ENCODE peak calls at places on chromosomes 16 and 17, in five cellular contexts. E is CD4-positive, alpha-beta memory T cell; O is breast epithelium; R is fibroblast of pulmonary artery; S is transverse colon. T is an unnamed sample.

GRCh38 chr16:85685251-85685650 is 3.5 kb downstream of the GINS2 start:
- DNase-seq in E (no peak), O (no peak), R (no peak), S (no peak), T (no peak)

GRCh38 chr17:41457656-41458055 is 9.5 kb downstream of the KRT32 start:
- DNase-seq in E (no peak), O (no peak), R (no peak), S (no peak), T (no peak)

GRCh38 chr16:89489731-89490385 is 503 bp downstream of the ANKRD11 start:
- DNase-seq in E (no peak), O (no peak), R (no peak), S (no peak), T (no peak)

GRCh38 chr17:22718689-22719088 is 1026.4 kb downstream of the KCNJ18 start:
- DNase-seq in E (no peak), O (no peak), R (no peak), S (no peak), T (no peak)

GRCh38 chr16:31718998-31719397 is 154.6 kb upstream of the ZNF267 start:
- DNase-seq in E (no peak), O (no peak), R (peak; percentile 21), S (no peak), T (no peak)

GRCh38 chr17:41530062-41531048 is 2.2 kb upstream of the KRT19 start:
- DNase-seq in E (no peak), O (no peak), R (peak; percentile 85), S (peak; percentile 58), T (no peak)

GRCh38 chr16:24775455-24775854 is 46.0 kb downstream of the TNRC6A start:
- DNase-seq in E (no peak), O (no peak), R (peak; percentile 68), S (peak; percentile 64), T (no peak)

GRCh38 chr17:77237232-77238008 is 96.7 kb downstream of the SEC14L1 start:
- DNase-seq in E (no peak), O (no peak), R (no peak), S (no peak), T (no peak)

GRCh38 chr17:36937001-36937960 is at the start of gene LHX1:
- DNase-seq in E (no peak), O (no peak), R (no peak), S (no peak), T (no peak)

GRCh38 chr16:15457390-15457789 is 23.0 kb downstream of the BMERB1 start:
- DNase-seq in E (no peak), O (no peak), R (no peak), S (no peak), T (no peak)

GRCh38 chr17:46772013-46772878 is 46.2 kb downstream of the WNT3 start:
- DNase-seq in E (no peak), O (no peak), R (no peak), S (peak; percentile 59), T (no peak)

DNA sequence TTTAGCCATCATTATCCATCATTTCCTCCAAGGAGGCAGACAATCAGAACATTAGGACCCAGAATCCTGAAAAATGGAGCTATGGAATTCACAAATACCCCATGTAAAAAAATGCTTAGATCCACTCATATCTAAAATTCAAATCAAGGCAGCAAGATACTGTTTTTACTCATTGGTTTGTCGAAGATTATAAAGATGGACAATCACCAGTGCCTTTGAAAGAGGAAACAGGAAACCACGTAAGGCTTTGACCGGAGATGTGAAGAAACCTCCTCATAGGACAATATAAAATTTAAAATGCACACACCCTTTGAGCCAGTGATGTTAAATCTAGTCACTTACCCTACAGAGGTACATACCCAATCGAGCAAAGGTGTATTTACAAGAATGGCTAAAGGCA is 130.0 kb downstream of the XYLT1 start:
- DNase-seq in E (no peak), O (no peak), R (no peak), S (no peak), T (no peak)
- H3K4me3 ChIP-seq in E (no peak overlapping the region), O (no peak overlapping the region), R (no peak overlapping the region), S (no peak overlapping the region), T (no peak overlapping the region)

GRCh38 chr16:3609895-3610697 is 1.3 kb downstream of the SLX4 start:
- DNase-seq in E (no peak), O (no peak), R (no peak), S (no peak), T (peak; percentile 15)
- H3K4me3 ChIP-seq in E (no peak overlapping the region), O (peak overlapping the region; percentile 74), R (peak overlapping the region; percentile 94), S (peak overlapping the region; percentile 94), T (peak overlapping the region; percentile 98)

DNA sequence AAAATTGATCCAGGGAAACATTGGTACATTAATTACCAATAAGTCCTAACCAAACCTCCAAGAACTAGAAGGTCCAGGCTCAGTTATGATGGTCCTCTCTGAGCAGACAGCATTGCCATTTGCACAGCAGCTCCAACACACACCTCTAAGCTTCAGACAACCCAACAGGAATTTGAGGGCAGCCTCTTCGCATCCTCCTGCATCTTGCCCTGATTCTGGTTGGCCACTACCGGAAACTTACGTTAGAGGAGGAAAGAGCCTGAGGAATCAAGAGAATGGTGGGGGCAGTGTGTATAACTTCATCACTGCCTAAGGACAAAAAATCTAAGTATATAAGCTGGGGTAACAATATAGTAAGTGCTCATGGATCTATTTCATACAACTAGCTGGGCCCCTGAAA is 15.7 kb downstream of the FAM117A start:
- DNase-seq in E (peak; percentile 62), O (no peak), R (no peak), S (no peak), T (no peak)
- H3K4me3 ChIP-seq in E (peak overlapping the region; percentile 27), O (no peak overlapping the region), R (no peak overlapping the region), S (no peak overlapping the region), T (no peak overlapping the region)

DNA sequence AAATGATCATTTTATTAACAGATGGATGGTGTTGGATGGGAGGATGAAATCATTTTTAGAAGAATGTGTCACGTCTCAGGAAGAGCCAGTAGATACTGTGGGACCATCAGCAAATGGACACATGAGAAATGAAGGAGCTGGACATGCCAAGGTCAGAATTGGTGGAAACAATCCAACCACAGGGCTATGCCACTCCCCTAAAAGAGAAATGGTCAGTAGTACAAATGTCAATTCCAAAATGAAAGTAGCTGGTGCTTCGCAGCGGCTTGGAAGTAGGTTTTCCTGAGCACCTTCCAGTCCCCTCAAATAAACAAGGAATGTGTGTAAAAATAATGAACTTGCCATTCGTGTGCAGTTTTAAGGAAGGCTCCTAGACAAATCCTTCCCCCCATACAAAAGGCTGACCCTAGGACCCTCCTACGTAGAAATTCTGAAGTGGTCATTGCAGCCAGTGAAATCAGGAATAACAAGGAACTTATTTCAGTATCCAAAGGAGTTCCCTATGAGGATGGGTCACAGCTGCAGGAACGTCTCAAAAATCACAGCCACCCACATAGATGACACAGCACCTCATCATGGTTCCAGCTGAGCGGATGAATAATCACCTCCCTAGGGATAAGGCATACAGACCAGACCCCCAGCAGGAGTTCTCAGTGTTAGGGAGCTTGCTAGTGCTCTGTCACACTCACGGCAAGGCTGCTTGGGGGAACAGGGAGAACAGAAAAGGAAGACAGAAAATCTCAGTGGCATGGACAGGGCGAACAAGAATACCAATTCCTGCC is 239.2 kb downstream of the HS3ST3A1 start:
- DNase-seq in E (no peak), O (no peak), R (no peak), S (no peak), T (no peak)
- H3K4me3 ChIP-seq in E (no peak overlapping the region), O (peak overlapping the region; percentile 13), R (no peak overlapping the region), S (no peak overlapping the region), T (no peak overlapping the region)

GRCh38 chr17:72126575-72127486 is 6.0 kb downstream of the SOX9 start:
- DNase-seq in E (no peak), O (no peak), R (peak; percentile 56), S (peak; percentile 39), T (no peak)

GRCh38 chr17:72125742-72126141 is 4.9 kb downstream of the SOX9 start:
- DNase-seq in E (no peak), O (no peak), R (peak; percentile 59), S (no peak), T (no peak)

GRCh38 chr17:72123496-72123963 is 2.7 kb downstream of the SOX9 start:
- DNase-seq in E (no peak), O (no peak), R (no peak), S (no peak), T (no peak)

GRCh38 chr17:72123964-72124791 is 3.4 kb downstream of the SOX9 start:
- DNase-seq in E (no peak), O (no peak), R (peak; percentile 22), S (peak; percentile 18), T (no peak)

GRCh38 chr17:72125226-72125651 is 4.4 kb downstream of the SOX9 start:
- DNase-seq in E (no peak), O (no peak), R (peak; percentile 24), S (peak; percentile 21), T (no peak)
- H3K4me3 ChIP-seq in E (no peak overlapping the region), O (peak overlapping the region; percentile 85), R (peak overlapping the region; percentile 93), S (no peak overlapping the region), T (peak overlapping the region; percentile 88)

T was measured in dorsolateral prefrontal cortex.